ENCODE peak calls at places on chromosomes 1 and 21, in nine cellular contexts. R, I, K, U, S, A, X, M and P are unnamed samples.

GRCh38 chr21:32412998-32413504 is 545 bp downstream of the EVA1C start:
- DNase-seq in S (peak; percentile 53), A (no peak), R (no peak), I (no peak), M (no peak), X (no peak), K (peak; percentile 63), U (no peak), P (no peak)

GRCh38 chr1:24020032-24020431 is 39.9 kb upstream of the SRSF10 start:
- DNase-seq in X (no peak), U (no peak), M (no peak), R (no peak), K (no peak), I (no peak), S (no peak), A (peak; percentile 70), P (no peak)

GRCh38 chr1:27157194-27157593 is 2.3 kb upstream of the SLC9A1 start:
- DNase-seq in A (no peak), X (no peak), R (no peak), S (no peak), M (no peak), U (no peak), I (no peak), K (no peak), P (no peak)

GRCh38 chr21:31531967-31532366 is 127.5 kb upstream of the SOD1 start:
- DNase-seq in X (no peak), M (no peak), S (no peak), I (no peak), K (no peak), R (no peak), A (no peak), U (no peak), P (no peak)

GRCh38 chr1:100322436-100323211 is 29.7 kb upstream of the CDC14A start:
- DNase-seq in A (peak; percentile 31), U (no peak), K (no peak), X (peak; percentile 52), S (no peak), M (peak; percentile 31), R (no peak), I (no peak), P (no peak)

GRCh38 chr1:231949277-231950122 is 322.9 kb downstream of the DISC1 start:
- DNase-seq in I (peak; percentile 25), S (no peak), K (peak; percentile 63), A (no peak), R (no peak), U (no peak), M (peak; percentile 34), X (no peak), P (no peak)

GRCh38 chr1:113452921-113453770 is 62.8 kb downstream of the MAGI3 start:
- DNase-seq in I (peak; percentile 30), M (peak; percentile 44), K (peak; percentile 63), U (peak; percentile 32), R (peak; percentile 39), X (peak; percentile 32), S (peak; percentile 60), A (peak; percentile 66), P (peak; percentile 13)

GRCh38 chr1:180994262-180994661 is 28.4 kb downstream of the STX6 start:
- DNase-seq in A (peak; percentile 22), X (no peak), I (no peak), R (no peak), S (no peak), M (no peak), U (no peak), K (no peak), P (no peak)

GRCh38 chr1:19799877-19800804 is at the start of gene TMCO4:
- DNase-seq in S (peak; percentile 60), U (peak; percentile 37), X (peak; percentile 25), K (peak; percentile 49), A (peak; percentile 88), I (peak; percentile 57), M (peak; percentile 58), R (no peak), P (peak; percentile 87)

GRCh38 chr1:41639332-41639936 is 155.0 kb upstream of the EDN2 start:
- DNase-seq in A (peak; percentile 90), K (no peak), I (no peak), R (no peak), M (no peak), S (no peak), X (no peak), U (no peak), P (no peak)

GRCh38 chr1:26197301-26197700 is 6.9 kb downstream of the CATSPER4 start:
- DNase-seq in R (no peak), I (no peak), A (no peak), M (no peak), U (no peak), X (no peak), S (no peak), K (no peak), P (no peak)

GRCh38 chr1:225866061-225866844 is 15.9 kb downstream of the TMEM63A start:
- DNase-seq in I (no peak), A (peak; percentile 88), K (no peak), X (no peak), U (no peak), S (peak; percentile 57), M (no peak), R (no peak), P (no peak)

GRCh38 chr1:9024837-9025236 is 1.4 kb downstream of the SLC2A7 start:
- DNase-seq in U (no peak), X (no peak), I (no peak), S (no peak), M (no peak), R (no peak), K (no peak), A (no peak), P (no peak)

GRCh38 chr1:117795190-117795589 is 134.2 kb downstream of the GDAP2 start:
- DNase-seq in A (peak; percentile 94), X (no peak), M (no peak), K (no peak), R (no peak), I (no peak), U (no peak), S (no peak), P (no peak)

GRCh38 chr21:46168238-46168637 is 12.9 kb upstream of the FTCD start:
- DNase-seq in A (no peak), X (no peak), M (no peak), K (no peak), I (no peak), U (no peak), S (no peak), R (no peak), P (no peak)

GRCh38 chr1:210726621-210727020 is 397.9 kb downstream of the HHAT start:
- DNase-seq in X (no peak), S (no peak), M (peak; percentile 33), I (peak; percentile 85), U (peak; percentile 36), K (peak; percentile 79), A (peak; percentile 18), R (no peak), P (peak; percentile 70)

GRCh38 chr1:237282266-237282783 is 240.3 kb downstream of the RYR2 start:
- DNase-seq in R (no peak), S (no peak), I (no peak), X (no peak), M (no peak), A (no peak), U (no peak), K (no peak), P (no peak)

DNA sequence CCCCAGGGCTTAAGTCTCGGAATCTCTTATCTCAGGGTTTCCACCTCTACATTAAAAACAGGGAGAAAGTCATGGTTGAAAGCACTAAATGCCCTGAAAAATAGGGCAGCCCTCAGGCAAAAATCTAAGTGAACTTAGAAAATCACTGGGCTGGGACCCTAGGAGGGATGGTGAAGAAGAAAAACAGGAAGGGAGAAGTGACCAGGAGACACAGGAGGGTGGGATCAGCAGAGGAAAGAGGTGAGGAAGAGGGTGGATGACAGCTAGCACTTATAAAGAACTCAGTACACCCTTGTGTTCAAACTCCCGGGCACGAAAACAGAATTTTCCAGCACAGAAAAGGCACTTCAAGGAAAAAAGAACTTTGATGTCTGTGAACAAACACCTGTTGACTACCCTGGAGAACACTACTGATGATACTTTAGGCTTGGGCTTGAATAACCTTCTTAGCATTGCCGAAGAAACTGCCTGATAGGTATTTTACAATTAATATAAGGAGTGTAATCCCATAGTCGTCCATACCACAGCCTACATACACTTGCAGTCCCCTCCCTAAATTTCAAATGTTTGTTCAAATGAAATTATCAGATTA is 2.0 kb downstream of the CHML start:
- DNase-seq in M (no peak), K (no peak), U (no peak), R (no peak), S (no peak), A (no peak), I (no peak), X (no peak), P (no peak)
- H2AFZ ChIP-seq in M (no peak overlapping the region), K (no peak overlapping the region), U (no peak overlapping the region), R (no peak overlapping the region), S (no peak overlapping the region), A (no peak overlapping the region), I (no peak overlapping the region), X (no peak overlapping the region), P (no peak overlapping the region)

GRCh38 chr1:206859082-206859491 is 6.3 kb upstream of the IL20 start:
- DNase-seq in S (no peak), R (no peak), K (no peak), U (peak; percentile 7), A (no peak), I (no peak), M (no peak), X (no peak), P (no peak)
- H2AFZ ChIP-seq in S (peak overlapping the region; percentile 46), R (no peak overlapping the region), K (peak overlapping the region; percentile 91), U (no peak overlapping the region), A (peak overlapping the region; percentile 73), I (no peak overlapping the region), M (no peak overlapping the region), X (no peak overlapping the region), P (no peak overlapping the region)

DNA sequence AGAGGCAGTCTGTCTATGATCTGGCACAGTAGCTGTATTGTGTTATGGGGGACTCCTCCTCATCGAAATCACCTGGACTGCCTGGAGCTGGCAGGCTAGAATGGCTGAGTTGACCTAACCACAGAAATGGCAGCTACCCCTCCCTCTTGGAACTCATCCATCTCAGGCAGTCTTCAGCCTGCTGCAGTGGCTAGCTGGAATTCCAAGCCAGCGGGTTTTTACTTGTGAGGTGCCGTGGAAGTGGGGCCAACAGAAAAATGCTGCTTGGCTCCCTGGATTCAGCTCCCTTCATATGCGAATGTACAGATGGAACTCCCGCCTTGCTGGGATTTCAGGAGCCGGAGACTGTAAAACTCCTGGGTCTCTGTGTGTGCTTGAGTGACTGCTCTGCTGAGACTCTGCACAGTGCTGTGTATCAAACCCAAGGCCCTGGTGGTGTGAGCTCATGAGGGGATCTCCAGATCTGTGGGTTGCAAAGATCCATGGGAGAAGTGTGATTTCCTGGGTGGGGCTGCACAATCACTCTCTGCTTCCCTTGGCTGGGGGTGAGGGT is 316.9 kb downstream of the CTH start:
- DNase-seq in U (no peak), S (no peak), M (no peak), R (no peak), X (no peak), K (peak; percentile 48), I (peak; percentile 6), A (no peak), P (no peak)
- H2AFZ ChIP-seq in U (no peak overlapping the region), S (no peak overlapping the region), M (no peak overlapping the region), R (no peak overlapping the region), X (no peak overlapping the region), K (peak overlapping the region; percentile 84), I (peak overlapping the region; percentile 68), A (peak overlapping the region; percentile 14), P (no peak overlapping the region)

DNA sequence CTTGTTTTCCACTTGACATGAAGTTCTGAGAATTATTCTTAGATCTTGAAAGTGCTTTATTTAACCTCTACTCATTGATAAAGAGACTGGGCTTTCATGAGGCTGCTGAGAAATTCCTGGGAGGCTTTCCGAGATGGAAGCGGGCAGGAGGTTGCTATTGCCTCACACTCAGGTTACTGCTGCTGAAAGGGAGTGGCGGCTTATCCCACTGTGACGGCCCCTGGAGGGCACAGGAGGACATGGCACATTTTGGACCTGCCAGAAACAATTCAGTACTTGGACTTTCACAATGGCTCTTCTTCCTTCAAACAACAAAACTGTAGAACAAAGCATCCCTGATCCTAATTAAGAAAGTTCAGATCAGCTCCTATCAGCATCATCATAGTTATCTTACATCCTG is 16.2 kb upstream of the MARK1 start:
- DNase-seq in A (no peak), X (peak; percentile 13), M (peak; percentile 35), I (peak; percentile 83), U (no peak), K (peak; percentile 79), S (no peak), R (no peak), P (no peak)
- H2AFZ ChIP-seq in A (no peak overlapping the region), X (no peak overlapping the region), M (no peak overlapping the region), I (no peak overlapping the region), U (no peak overlapping the region), K (no peak overlapping the region), S (no peak overlapping the region), R (no peak overlapping the region), P (no peak overlapping the region)